ENCODE peak calls at places on chromosome X, in ten cellular contexts. R is fibroblast of lung; A is cardiac muscle cell; S is naive thymus-derived CD4-positive, alpha-beta T cell; O is adrenal gland; N is right lobe of liver; I is left ventricle myocardium inferior; C is adipocyte; W is tibial nerve; D is PC-3. M is an unnamed sample.
A peak's percentile ranks its signal among the peaks of the same experiment; 100 is the strongest.

GRCh38 chrX:12447448-12448154 is 309.3 kb downstream of the FRMPD4 start:
- DNase-seq in R (peak; percentile 81), A (peak; percentile 83), S (no peak), O (no peak), N (no peak), I (no peak), C (peak; percentile 76), W (peak; percentile 10), D (peak; percentile 80), M (no peak)

GRCh38 chrX:10620121-10620699 is at the start of gene MID1:
- DNase-seq in R (peak; percentile 85), A (peak; percentile 87), S (no peak), O (peak; percentile 58), N (peak; percentile 69), I (peak; percentile 63), C (peak; percentile 89), W (peak; percentile 59), D (peak; percentile 83), M (no peak)

GRCh38 chrX:22800806-22801205 is 199.0 kb upstream of the DDX53 start:
- DNase-seq in R (peak; percentile 12), A (no peak), S (no peak), O (no peak), N (no peak), I (no peak), C (peak; percentile 24), W (no peak), D (peak; percentile 9), M (no peak)

GRCh38 chrX:17798921-17799320 is 61.6 kb downstream of the SCML1 start:
- DNase-seq in R (no peak), A (no peak), S (no peak), O (no peak), N (no peak), I (no peak), C (no peak), W (no peak), D (no peak), M (no peak)

GRCh38 chrX:39752820-39753219 is 344.9 kb downstream of the BCOR start:
- DNase-seq in R (no peak), A (peak; percentile 70), S (no peak), O (peak; percentile 42), N (peak; percentile 44), I (no peak), C (no peak), W (peak; percentile 34), D (peak; percentile 30), M (no peak)

GRCh38 chrX:109537324-109537665 is 651 bp downstream of the NXT2 start:
- DNase-seq in R (peak; percentile 71), A (peak; percentile 80), S (no peak), O (no peak), N (no peak), I (no peak), C (peak; percentile 81), W (peak; percentile 21), D (peak; percentile 83), M (no peak)

GRCh38 chrX:130304587-130305368 is 34.9 kb upstream of the SLC25A14 start:
- DNase-seq in R (no peak), A (no peak), S (no peak), O (no peak), N (no peak), I (no peak), C (no peak), W (no peak), D (no peak), M (no peak)

GRCh38 chrX:84634201-84634782 is 132.0 kb upstream of the HDX start:
- DNase-seq in R (no peak), A (no peak), S (no peak), O (no peak), N (no peak), I (no peak), C (no peak), W (no peak), D (peak; percentile 24), M (no peak)

DNA sequence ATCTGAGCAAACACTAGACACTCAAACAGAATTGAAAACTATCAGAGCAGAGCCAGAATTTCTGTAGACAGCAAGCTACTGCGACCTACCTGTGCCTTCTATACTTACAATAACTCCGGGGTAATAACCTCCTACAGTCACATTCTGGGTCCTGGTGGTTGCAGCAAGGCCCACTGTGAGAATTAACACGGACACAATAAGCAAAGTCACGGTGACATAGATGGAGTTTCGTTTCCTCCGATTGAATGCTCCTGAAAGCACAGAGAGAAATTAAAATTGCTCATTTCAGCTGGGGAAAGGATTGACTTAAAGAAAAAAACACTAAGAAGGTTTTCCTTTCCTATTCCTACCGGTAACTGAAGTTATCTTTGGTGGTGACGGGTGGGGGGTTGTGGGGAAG is 7.0 kb downstream of the TMEM255A start:
- DNase-seq in R (no peak), A (no peak), S (no peak), O (no peak), N (no peak), I (no peak), C (no peak), W (no peak), D (no peak), M (no peak)
- H3K4me1 ChIP-seq in R (no peaks in the 10 kb centered on the region), A (no peaks in the 10 kb centered on the region), S (peaks cover 10% of the 10 kb centered on the region), O (no peaks in the 10 kb centered on the region), N (no peaks in the 10 kb centered on the region), I (peaks cover 6% of the 10 kb centered on the region), C (peaks cover 4% of the 10 kb centered on the region), W (no peaks in the 10 kb centered on the region), D (peaks cover 19% of the 10 kb centered on the region), M (peaks cover 4% of the 10 kb centered on the region)

GRCh38 chrX:7054219-7055206 is 93.0 kb upstream of the STS start:
- DNase-seq in R (no peak), A (no peak), S (no peak), O (no peak), N (no peak), I (no peak), C (no peak), W (no peak), D (no peak), M (no peak)
- H3K4me1 ChIP-seq in R (no peaks in the 10 kb centered on the region), A (no peaks in the 10 kb centered on the region), S (peaks cover 8% of the 10 kb centered on the region), O (no peaks in the 10 kb centered on the region), N (peaks cover 18% of the 10 kb centered on the region), I (no peaks in the 10 kb centered on the region), C (no peaks in the 10 kb centered on the region), W (no peaks in the 10 kb centered on the region), D (no peaks in the 10 kb centered on the region), M (no peaks in the 10 kb centered on the region)

GRCh38 chrX:119682019-119682989 is 10.7 kb downstream of the SEPTIN6 start:
- DNase-seq in R (no peak), A (no peak), S (peak; percentile 73), O (no peak), N (no peak), I (no peak), C (no peak), W (no peak), D (no peak), M (no peak)

GRCh38 chrX:119686087-119686639 is 6.8 kb downstream of the SEPTIN6 start:
- DNase-seq in R (no peak), A (peak; percentile 39), S (no peak), O (no peak), N (no peak), I (no peak), C (peak; percentile 50), W (no peak), D (no peak), M (no peak)

GRCh38 chrX:119685225-119686066 is 7.5 kb downstream of the SEPTIN6 start:
- DNase-seq in R (no peak), A (no peak), S (no peak), O (peak; percentile 58), N (peak; percentile 36), I (no peak), C (peak; percentile 34), W (peak; percentile 27), D (no peak), M (no peak)

GRCh38 chrX:119687661-119688413 is 5.1 kb downstream of the SEPTIN6 start:
- DNase-seq in R (no peak), A (no peak), S (no peak), O (no peak), N (peak; percentile 59), I (no peak), C (no peak), W (no peak), D (no peak), M (no peak)

GRCh38 chrX:119684916-119685224 is 8.1 kb downstream of the SEPTIN6 start:
- DNase-seq in R (no peak), A (no peak), S (no peak), O (no peak), N (no peak), I (no peak), C (peak; percentile 19), W (no peak), D (no peak), M (no peak)
- H3K4me1 ChIP-seq in R (peaks cover 2% of the 10 kb centered on the region), A (peaks cover 13% of the 10 kb centered on the region), S (peaks cover 58% of the 10 kb centered on the region), O (peaks cover 24% of the 10 kb centered on the region), N (no peaks in the 10 kb centered on the region), I (peaks cover 24% of the 10 kb centered on the region), C (peaks cover 12% of the 10 kb centered on the region), W (no peaks in the 10 kb centered on the region), D (no peaks in the 10 kb centered on the region), M (peaks cover 34% of the 10 kb centered on the region)

GRCh38 chrX:13699183-13699826 is 10.4 kb downstream of the RAB9A start:
- DNase-seq in R (peak; percentile 47), A (no peak), S (no peak), O (no peak), N (no peak), I (no peak), C (peak; percentile 15), W (no peak), D (no peak), M (no peak)

GRCh38 chrX:13697976-13698375 is 9.0 kb downstream of the RAB9A start:
- DNase-seq in R (no peak), A (no peak), S (no peak), O (no peak), N (no peak), I (no peak), C (no peak), W (no peak), D (no peak), M (no peak)

GRCh38 chrX:13695601-13696115 is 6.7 kb downstream of the RAB9A start:
- DNase-seq in R (no peak), A (no peak), S (no peak), O (no peak), N (no peak), I (no peak), C (no peak), W (no peak), D (no peak), M (no peak)

GRCh38 chrX:13698432-13698831 is 9.5 kb downstream of the RAB9A start:
- DNase-seq in R (no peak), A (no peak), S (no peak), O (no peak), N (no peak), I (no peak), C (no peak), W (no peak), D (no peak), M (no peak)

DNA sequence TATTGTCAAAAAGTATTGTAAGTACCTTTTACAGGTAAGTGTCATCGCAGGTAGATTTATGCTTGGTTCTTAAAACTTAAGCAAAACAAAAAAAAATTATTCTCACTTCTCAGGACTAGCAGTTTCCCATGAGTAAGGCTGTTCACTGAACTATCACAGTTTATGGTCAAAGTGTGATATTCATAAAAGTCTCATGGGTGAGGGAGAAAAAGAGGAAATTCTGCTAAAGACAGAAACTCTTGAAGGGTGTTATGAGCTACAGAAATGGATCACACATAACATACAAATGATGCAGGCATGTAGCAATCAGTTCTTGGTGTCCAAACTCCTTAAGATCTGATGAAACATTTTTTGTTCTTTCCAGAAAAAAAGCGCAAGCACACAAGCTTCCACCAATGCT is 8.5 kb downstream of the RAB9A start:
- DNase-seq in R (no peak), A (no peak), S (no peak), O (no peak), N (no peak), I (no peak), C (peak; percentile 5), W (no peak), D (no peak), M (no peak)
- H3K4me1 ChIP-seq in R (no peaks in the 10 kb centered on the region), A (peaks cover 24% of the 10 kb centered on the region), S (peaks cover 7% of the 10 kb centered on the region), O (peaks cover 56% of the 10 kb centered on the region), N (no peaks in the 10 kb centered on the region), I (peaks cover 78% of the 10 kb centered on the region), C (peaks cover 39% of the 10 kb centered on the region), W (no peaks in the 10 kb centered on the region), D (peaks cover 4% of the 10 kb centered on the region), M (peaks cover 80% of the 10 kb centered on the region)